ENCODE peak calls at places on chromosomes 2 and 18, in four cellular contexts. Q is cardiac muscle cell, V is neural progenitor cell, N is MM.1S. E is an unnamed sample.

GRCh38 chr2:238161291-238162051 is 2.7 kb downstream of the ERFE start:
- DNase-seq in Q (no peak), V (no peak), N (no peak), E (no peak)

GRCh38 chr2:111100087-111100764 is 20.5 kb upstream of the BCL2L11 start:
- DNase-seq in Q (no peak), V (no peak), N (peak), E (no peak)

GRCh38 chr2:200362202-200362917 is 55.9 kb downstream of the SPATS2L start:
- DNase-seq in Q (no peak), V (no peak), N (no peak), E (no peak)

GRCh38 chr2:216679658-216680024 is 15.7 kb downstream of the IGFBP5 start:
- DNase-seq in Q (no peak), V (no peak), N (no peak), E (no peak)

GRCh38 chr18:67132919-67133318 is 383.6 kb downstream of the DSEL start:
- DNase-seq in Q (no peak), V (no peak), N (no peak), E (no peak)

GRCh38 chr2:23412556-23413155 is 27.7 kb downstream of the KLHL29 start:
- DNase-seq in Q (peak), V (no peak), N (no peak), E (no peak)

GRCh38 chr2:160842286-160842685 is 317.9 kb upstream of the TANK start:
- DNase-seq in Q (no peak), V (no peak), N (no peak), E (no peak)

GRCh38 chr18:9788140-9788539 is 80.0 kb downstream of the RAB31 start:
- DNase-seq in Q (no peak), V (no peak), N (no peak), E (no peak)

GRCh38 chr2:9648821-9649220 is 18.0 kb upstream of the YWHAQ start:
- DNase-seq in Q (no peak), V (no peak), N (peak), E (no peak)

GRCh38 chr2:113088173-113088992 is 20.6 kb downstream of the IL1F10 start:
- DNase-seq in Q (no peak), V (no peak), N (no peak), E (no peak)

GRCh38 chr2:72886505-72887031 is 640 bp upstream of the SPR start:
- DNase-seq in Q (no peak), V (no peak), N (no peak), E (no peak)

GRCh38 chr2:72888438-72889202 is 1.4 kb downstream of the SPR start:
- DNase-seq in Q (no peak), V (no peak), N (no peak), E (no peak)

GRCh38 chr2:72887836-72888437 is 729 bp downstream of the SPR start:
- DNase-seq in Q (peak), V (peak), N (peak), E (peak)

GRCh38 chr2:72889991-72890390 is 2.8 kb downstream of the SPR start:
- DNase-seq in Q (no peak), V (no peak), N (no peak), E (peak)

GRCh38 chr2:72887032-72887835 is at the start of gene SPR:
- DNase-seq in Q (peak), V (peak), N (peak), E (peak)
- H3K27ac ChIP-seq in Q (no peak), V (no peak), N (no peak), E (peak)

DNA sequence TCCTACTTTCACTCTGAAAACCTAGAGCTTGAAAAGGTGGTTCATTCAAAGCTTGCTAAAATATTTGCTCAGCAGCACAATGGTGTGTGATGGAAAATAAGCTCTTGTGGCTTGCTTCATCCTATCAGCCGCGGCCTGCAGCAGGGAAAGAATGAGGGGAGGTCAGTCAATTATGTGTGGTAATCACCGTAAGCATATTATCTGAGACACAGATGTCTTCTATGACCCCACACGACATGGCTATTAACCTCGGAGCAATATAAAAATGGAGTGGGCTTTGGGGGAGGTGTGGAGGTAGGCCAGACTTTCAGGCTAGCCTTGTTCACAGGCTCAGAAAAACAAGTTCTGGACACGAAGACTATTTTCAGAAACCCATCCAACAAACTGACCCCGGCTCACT is 98.4 kb upstream of the SIX3 start:
- DNase-seq in Q (no peak), V (no peak), N (no peak), E (no peak)
- H3K4me3 ChIP-seq in Q (no peak), V (no peak), N (no peak), E (no peak)

GRCh38 chr2:43737097-43737854 is 36.6 kb upstream of the DYNC2LI1 start:
- DNase-seq in Q (peak), V (no peak), N (no peak), E (no peak)
- H3K27ac ChIP-seq in Q (no peak), V (no peak), N (no peak), E (no peak)

GRCh38 chr2:88835726-88836125 is 144.3 kb downstream of the RPIA start:
- DNase-seq in Q (no peak), V (no peak), N (no peak), E (no peak)
- H3K4me3 ChIP-seq in Q (no peak), V (no peak), N (no peak), E (no peak)

DNA sequence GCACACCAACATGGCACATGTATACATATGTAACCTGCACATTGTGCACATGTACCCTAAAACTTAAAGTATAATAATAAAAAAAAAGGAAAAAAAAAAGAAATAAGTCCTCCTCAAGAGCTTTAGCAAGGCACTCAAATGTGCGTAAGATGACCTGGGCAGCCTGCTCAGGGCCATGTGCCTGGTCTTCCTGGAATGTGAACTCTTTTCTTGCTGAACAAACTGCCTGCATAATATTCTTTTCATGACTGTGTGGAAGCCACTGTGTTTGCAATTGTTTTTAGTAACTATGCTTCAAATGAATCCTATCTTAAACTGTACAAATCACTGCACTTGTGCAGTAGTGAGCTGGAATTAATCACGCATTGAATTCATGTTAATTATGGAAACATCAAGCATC is 168.1 kb upstream of the TPO start:
- DNase-seq in Q (no peak), V (no peak), N (no peak), E (no peak)
- H3K27ac ChIP-seq in Q (no peak), V (no peak), N (no peak), E (no peak)

DNA sequence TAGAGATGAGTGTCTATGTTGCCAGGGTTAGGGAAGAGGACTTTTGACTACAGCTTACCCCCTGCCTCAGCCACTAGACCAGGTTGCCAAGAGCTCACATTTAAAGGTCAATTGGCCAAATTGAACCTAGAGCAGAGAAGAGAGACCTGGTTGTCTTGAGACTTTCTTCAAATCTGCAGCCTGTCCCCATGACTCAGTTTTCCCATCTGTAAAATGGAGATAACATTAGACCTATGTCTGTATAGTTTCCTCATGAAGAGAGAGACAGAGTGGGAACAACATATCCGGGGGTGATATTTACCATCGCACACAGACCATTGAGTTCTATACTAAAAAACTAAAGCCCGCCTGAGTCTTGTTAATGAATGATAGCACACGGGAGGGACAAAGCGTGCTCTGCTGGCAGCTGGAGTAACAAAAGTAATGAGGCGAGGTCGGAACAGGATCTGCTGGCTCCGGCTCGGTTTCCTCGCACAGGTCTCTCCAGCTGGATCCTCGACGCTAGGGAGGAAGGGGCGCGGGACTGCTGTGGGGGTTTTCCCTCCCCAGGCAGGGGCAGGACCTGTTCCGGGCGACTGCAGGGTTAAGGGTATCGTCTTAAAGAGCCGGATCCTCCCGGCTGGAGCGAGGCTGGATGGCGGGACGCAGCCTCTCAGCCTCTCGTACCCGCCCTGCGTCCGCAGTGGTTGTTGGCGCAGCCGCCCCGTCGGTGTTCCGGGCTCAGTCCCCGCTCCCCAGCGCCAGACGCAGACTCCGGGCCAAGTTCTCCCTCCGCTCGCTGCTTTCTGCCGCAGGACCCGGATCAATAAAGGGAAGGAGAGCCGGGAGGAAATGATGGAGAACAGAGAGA is 1.4 kb upstream of the LIPG start:
- DNase-seq in Q (peak), V (peak), N (no peak), E (peak)
- H3K4me3 ChIP-seq in Q (peak), V (peak), N (no peak), E (peak)

GRCh38 chr2:85704800-85705679 is 10.9 kb downstream of the GNLY start:
- DNase-seq in Q (peak), V (no peak), N (peak), E (no peak)
- H3K27ac ChIP-seq in Q (no peak), V (no peak), N (peak), E (peak)

GRCh38 chr2:55137024-55137958 is 87.0 kb upstream of the RTN4 start:
- DNase-seq in Q (no peak), V (peak), N (no peak), E (peak)

GRCh38 chr2:55139305-55139704 is 89.1 kb upstream of the RTN4 start:
- DNase-seq in Q (no peak), V (no peak), N (no peak), E (no peak)

GRCh38 chr2:55138045-55138444 is 87.8 kb upstream of the RTN4 start:
- DNase-seq in Q (no peak), V (no peak), N (no peak), E (no peak)

GRCh38 chr2:55140316-55141219 is 90.3 kb upstream of the RTN4 start:
- DNase-seq in Q (no peak), V (no peak), N (no peak), E (no peak)

GRCh38 chr2:55138546-55139288 is 88.5 kb upstream of the RTN4 start:
- DNase-seq in Q (no peak), V (no peak), N (no peak), E (no peak)
- H3K4me3 ChIP-seq in Q (no peak), V (no peak), N (no peak), E (no peak)

GRCh38 chr2:120133572-120134244 is 89.5 kb downstream of the TMEM185B start:
- DNase-seq in Q (peak), V (no peak), N (no peak), E (no peak)

GRCh38 chr2:120134263-120134662 is 88.9 kb downstream of the TMEM185B start:
- DNase-seq in Q (peak), V (no peak), N (no peak), E (no peak)

GRCh38 chr2:120132691-120133090 is 90.5 kb downstream of the TMEM185B start:
- DNase-seq in Q (no peak), V (no peak), N (no peak), E (no peak)

GRCh38 chr2:120132190-120132589 is 91.0 kb downstream of the TMEM185B start:
- DNase-seq in Q (peak), V (no peak), N (no peak), E (no peak)
- H3K27ac ChIP-seq in Q (no peak), V (no peak), N (no peak), E (no peak)

GRCh38 chr2:121699421-121700328 is 37.0 kb downstream of the NIFK start:
- DNase-seq in Q (peak), V (no peak), N (no peak), E (peak)
- H3K4me3 ChIP-seq in Q (no peak), V (no peak), N (no peak), E (no peak)